ENCODE peak calls at places on chromosome 10, in five cellular contexts. One of them, this sample, is unnamed.

GRCh38 chr10:71442859-71443570 is 46.3 kb downstream of the CDH23 start:
- DNase-seq in K562: no peak
- DNase-seq in SK-N-SH: no peak
- DNase-seq in HepG2: no peak
- DNase-seq in GM12878: no peak
- DNase-seq in this sample: no peak

GRCh38 chr10:132382231-132382922 is 14.6 kb upstream of the PWWP2B start:
- DNase-seq in K562: no peak
- DNase-seq in SK-N-SH: no peak
- DNase-seq in HepG2: no peak
- DNase-seq in GM12878: no peak
- DNase-seq in this sample: no peak

GRCh38 chr10:50991496-50992355 is 82.6 kb upstream of the PRKG1 start:
- DNase-seq in K562: no peak
- DNase-seq in SK-N-SH: peak; percentile 64
- DNase-seq in HepG2: no peak
- DNase-seq in GM12878: no peak
- DNase-seq in this sample: peak; percentile 24

GRCh38 chr10:112184052-112184371 is 447 bp upstream of the GPAM start:
- DNase-seq in K562: no peak
- DNase-seq in SK-N-SH: no peak
- DNase-seq in HepG2: no peak
- DNase-seq in GM12878: no peak
- DNase-seq in this sample: no peak

GRCh38 chr10:871951-872403 is 59.5 kb downstream of the LARP4B start:
- DNase-seq in K562: no peak
- DNase-seq in SK-N-SH: no peak
- DNase-seq in HepG2: no peak
- DNase-seq in GM12878: no peak
- DNase-seq in this sample: no peak

GRCh38 chr10:59536151-59536550 is 173.5 kb downstream of the SLC16A9 start:
- DNase-seq in K562: no peak
- DNase-seq in SK-N-SH: peak; percentile 16
- DNase-seq in HepG2: no peak
- DNase-seq in GM12878: no peak
- DNase-seq in this sample: no peak

GRCh38 chr10:5619366-5620211 is 46.8 kb downstream of the ASB13 start:
- DNase-seq in K562: no peak
- DNase-seq in SK-N-SH: no peak
- DNase-seq in HepG2: no peak
- DNase-seq in GM12878: no peak
- DNase-seq in this sample: no peak

GRCh38 chr10:114970515-114970914 is 32.5 kb downstream of the TRUB1 start:
- DNase-seq in K562: no peak
- DNase-seq in SK-N-SH: no peak
- DNase-seq in HepG2: no peak
- DNase-seq in GM12878: no peak
- DNase-seq in this sample: no peak

GRCh38 chr10:77226020-77226419 is 411.6 kb downstream of the KCNMA1 start:
- DNase-seq in K562: no peak
- DNase-seq in SK-N-SH: no peak
- DNase-seq in HepG2: no peak
- DNase-seq in GM12878: no peak
- DNase-seq in this sample: no peak

GRCh38 chr10:59098387-59098786 is 78.1 kb upstream of the PHYHIPL start:
- DNase-seq in K562: no peak
- DNase-seq in SK-N-SH: no peak
- DNase-seq in HepG2: no peak
- DNase-seq in GM12878: no peak
- DNase-seq in this sample: no peak

GRCh38 chr10:130891066-130891465 is 420.5 kb downstream of the TCERG1L start:
- DNase-seq in K562: no peak
- DNase-seq in SK-N-SH: no peak
- DNase-seq in HepG2: no peak
- DNase-seq in GM12878: no peak
- DNase-seq in this sample: no peak

GRCh38 chr10:21929070-21929469 is 74.5 kb downstream of the DNAJC1 start:
- DNase-seq in K562: peak; percentile 71
- DNase-seq in SK-N-SH: no peak
- DNase-seq in HepG2: no peak
- DNase-seq in GM12878: no peak
- DNase-seq in this sample: peak; percentile 38

GRCh38 chr10:61987537-61987936 is 86.0 kb downstream of the ARID5B start:
- DNase-seq in K562: no peak
- DNase-seq in SK-N-SH: no peak
- DNase-seq in HepG2: no peak
- DNase-seq in GM12878: no peak
- DNase-seq in this sample: no peak

GRCh38 chr10:126421745-126422144 is 33.5 kb upstream of the ADAM12 start:
- DNase-seq in K562: no peak
- DNase-seq in SK-N-SH: no peak
- DNase-seq in HepG2: no peak
- DNase-seq in GM12878: no peak
- DNase-seq in this sample: no peak

GRCh38 chr10:4650572-4650971 is 175.4 kb upstream of the AKR1E2 start:
- DNase-seq in K562: no peak
- DNase-seq in SK-N-SH: no peak
- DNase-seq in HepG2: no peak
- DNase-seq in GM12878: no peak
- DNase-seq in this sample: no peak

GRCh38 chr10:33129987-33130386 is 172.0 kb upstream of the ITGB1 start:
- DNase-seq in K562: no peak
- DNase-seq in SK-N-SH: no peak
- DNase-seq in HepG2: no peak
- DNase-seq in GM12878: no peak
- DNase-seq in this sample: no peak

GRCh38 chr10:72277996-72278667 is 4.4 kb downstream of the DDIT4 start:
- DNase-seq in K562: peak; percentile 5
- DNase-seq in SK-N-SH: no peak
- DNase-seq in HepG2: peak; percentile 71
- DNase-seq in GM12878: no peak
- DNase-seq in this sample: no peak

GRCh38 chr10:11698691-11699545 is 43.3 kb upstream of the ECHDC3 start:
- DNase-seq in K562: no peak
- DNase-seq in SK-N-SH: no peak
- DNase-seq in HepG2: peak; percentile 61
- DNase-seq in GM12878: peak; percentile 77
- DNase-seq in this sample: no peak

GRCh38 chr10:73344267-73344666 is 14.4 kb downstream of the CFAP70 start:
- DNase-seq in K562: no peak
- DNase-seq in SK-N-SH: no peak
- DNase-seq in HepG2: no peak
- DNase-seq in GM12878: no peak
- DNase-seq in this sample: no peak

GRCh38 chr10:73340121-73340520 is 18.5 kb downstream of the CFAP70 start:
- DNase-seq in K562: no peak
- DNase-seq in SK-N-SH: no peak
- DNase-seq in HepG2: no peak
- DNase-seq in GM12878: no peak
- DNase-seq in this sample: no peak

GRCh38 chr10:73338801-73339368 is 19.8 kb downstream of the CFAP70 start:
- DNase-seq in K562: no peak
- DNase-seq in SK-N-SH: no peak
- DNase-seq in HepG2: no peak
- DNase-seq in GM12878: no peak
- DNase-seq in this sample: no peak

DNA sequence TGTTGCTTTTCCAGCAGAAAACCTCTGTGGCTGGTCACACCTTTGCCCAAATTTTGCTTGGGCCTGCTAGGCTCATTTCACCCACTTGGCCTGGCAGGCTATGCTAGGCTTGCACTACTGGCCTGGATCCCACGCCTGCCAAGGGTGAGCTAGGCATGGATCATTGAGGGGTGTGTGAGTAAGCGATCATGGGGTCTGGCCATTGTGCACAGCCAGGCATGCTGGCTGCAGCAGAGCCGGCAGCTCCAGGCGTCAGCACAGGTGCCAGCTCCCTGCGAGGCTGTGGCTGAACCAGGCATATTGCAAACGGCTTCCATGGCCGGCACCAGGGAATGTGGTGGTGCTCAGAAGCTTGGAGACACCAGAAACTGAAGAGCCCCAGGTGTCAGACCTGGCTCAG is 19.2 kb downstream of the CFAP70 start:
- DNase-seq in K562: no peak
- DNase-seq in SK-N-SH: no peak
- DNase-seq in HepG2: no peak
- DNase-seq in GM12878: no peak
- DNase-seq in this sample: no peak
- TF ChIP-seq FOXM1 in K562: no peak
- TF ChIP-seq FOXM1 in SK-N-SH: no peak
- TF ChIP-seq FOXM1 in HepG2: no peak
- TF ChIP-seq FOXM1 in GM12878: no peak
- TF ChIP-seq FOXM1 in this sample: no peak

GRCh38 chr10:88657901-88658300 is 6.3 kb upstream of the LIPF start:
- DNase-seq in K562: no peak
- DNase-seq in SK-N-SH: no peak
- DNase-seq in HepG2: no peak
- DNase-seq in GM12878: no peak
- DNase-seq in this sample: no peak

GRCh38 chr10:88660593-88660884 is 3.7 kb upstream of the LIPF start:
- DNase-seq in K562: no peak
- DNase-seq in SK-N-SH: no peak
- DNase-seq in HepG2: no peak
- DNase-seq in GM12878: no peak
- DNase-seq in this sample: no peak

GRCh38 chr10:88661577-88661976 is 2.7 kb upstream of the LIPF start:
- DNase-seq in K562: no peak
- DNase-seq in SK-N-SH: no peak
- DNase-seq in HepG2: no peak
- DNase-seq in GM12878: no peak
- DNase-seq in this sample: no peak

GRCh38 chr10:88659725-88660592 is 4.3 kb upstream of the LIPF start:
- DNase-seq in K562: no peak
- DNase-seq in SK-N-SH: no peak
- DNase-seq in HepG2: no peak
- DNase-seq in GM12878: no peak
- DNase-seq in this sample: no peak

DNA sequence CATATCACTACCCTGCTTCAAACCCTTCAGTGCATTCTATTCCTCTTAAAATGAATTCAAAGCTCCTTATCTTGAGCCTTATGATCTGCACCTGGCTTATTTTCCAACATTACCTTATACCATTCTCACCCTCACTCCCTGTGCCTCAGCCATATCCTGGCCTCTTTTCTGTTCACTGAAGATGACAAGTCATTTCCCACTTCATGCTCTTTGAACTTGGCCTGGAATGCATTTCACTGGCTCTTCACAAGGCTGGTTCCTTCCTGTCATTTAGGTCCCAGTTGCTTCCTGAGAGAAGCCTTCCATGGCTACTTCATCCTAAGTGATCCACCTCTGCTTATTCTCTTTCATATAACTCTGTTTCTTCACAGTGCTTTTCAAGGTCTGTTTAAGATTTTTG is 3.2 kb upstream of the LIPF start:
- DNase-seq in K562: no peak
- DNase-seq in SK-N-SH: no peak
- DNase-seq in HepG2: no peak
- DNase-seq in GM12878: no peak
- DNase-seq in this sample: no peak
- TF ChIP-seq FOXM1 in K562: no peak
- TF ChIP-seq FOXM1 in SK-N-SH: no peak
- TF ChIP-seq FOXM1 in HepG2: no peak
- TF ChIP-seq FOXM1 in GM12878: no peak
- TF ChIP-seq FOXM1 in this sample: no peak

GRCh38 chr10:97757471-97757870 is 14.3 kb downstream of the SFRP5 start:
- DNase-seq in K562: no peak
- DNase-seq in SK-N-SH: no peak
- DNase-seq in HepG2: no peak
- DNase-seq in GM12878: no peak
- DNase-seq in this sample: no peak

GRCh38 chr10:97760461-97761257 is 11.1 kb downstream of the SFRP5 start:
- DNase-seq in K562: no peak
- DNase-seq in SK-N-SH: no peak
- DNase-seq in HepG2: no peak
- DNase-seq in GM12878: no peak
- DNase-seq in this sample: no peak

GRCh38 chr10:97759981-97760345 is 11.8 kb downstream of the SFRP5 start:
- DNase-seq in K562: no peak
- DNase-seq in SK-N-SH: no peak
- DNase-seq in HepG2: no peak
- DNase-seq in GM12878: no peak
- DNase-seq in this sample: no peak

GRCh38 chr10:97761331-97761865 is 10.4 kb downstream of the SFRP5 start:
- DNase-seq in K562: no peak
- DNase-seq in SK-N-SH: no peak
- DNase-seq in HepG2: no peak
- DNase-seq in GM12878: no peak
- DNase-seq in this sample: no peak

DNA sequence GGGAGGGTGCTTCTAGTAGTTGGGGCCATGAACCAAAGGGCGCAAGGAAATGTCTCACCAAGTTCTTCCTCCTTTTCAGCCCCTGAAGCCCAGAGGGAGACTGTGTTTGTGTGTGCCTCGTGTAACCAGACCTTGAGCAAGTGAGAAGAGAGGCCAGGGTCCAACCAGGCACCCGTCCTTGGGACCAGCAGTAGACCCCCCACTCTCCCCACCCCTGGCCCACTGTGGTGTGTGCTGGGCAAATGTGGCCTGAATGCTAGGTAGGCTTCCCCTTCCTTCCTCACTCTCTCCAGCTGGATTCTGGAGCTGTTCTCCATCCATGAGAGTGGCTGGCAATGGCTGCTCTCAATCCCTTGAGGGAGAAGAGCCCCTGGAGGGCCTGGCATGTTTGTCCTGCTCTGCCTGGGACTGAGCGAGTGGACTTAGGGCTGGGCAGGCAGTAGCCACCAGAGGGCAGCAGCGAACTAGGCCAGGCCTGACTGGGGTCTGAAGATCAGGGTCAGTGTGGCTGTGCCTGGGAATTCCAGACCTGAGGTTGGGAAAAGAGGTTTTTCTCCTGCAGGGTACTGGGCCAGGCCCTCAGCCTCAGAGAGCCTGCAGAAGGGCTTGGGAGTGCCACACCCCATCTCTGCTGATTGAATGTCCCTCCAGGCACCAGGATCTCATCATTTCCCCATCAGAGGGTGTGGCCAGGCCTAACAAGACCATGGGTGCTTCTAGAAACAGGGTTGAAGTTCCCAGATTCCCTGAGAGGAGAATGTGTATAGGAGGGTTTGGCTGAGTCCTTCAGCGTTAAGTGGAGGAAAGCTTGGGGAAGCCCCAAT is 12.4 kb downstream of the SFRP5 start:
- DNase-seq in K562: peak; percentile 66
- DNase-seq in SK-N-SH: peak; percentile 94
- DNase-seq in HepG2: peak; percentile 79
- DNase-seq in GM12878: no peak
- DNase-seq in this sample: peak; percentile 87
- TF ChIP-seq FOXM1 in K562: no peak
- TF ChIP-seq FOXM1 in SK-N-SH: no peak
- TF ChIP-seq FOXM1 in HepG2: no peak
- TF ChIP-seq FOXM1 in GM12878: no peak
- TF ChIP-seq FOXM1 in this sample: no peak

DNA sequence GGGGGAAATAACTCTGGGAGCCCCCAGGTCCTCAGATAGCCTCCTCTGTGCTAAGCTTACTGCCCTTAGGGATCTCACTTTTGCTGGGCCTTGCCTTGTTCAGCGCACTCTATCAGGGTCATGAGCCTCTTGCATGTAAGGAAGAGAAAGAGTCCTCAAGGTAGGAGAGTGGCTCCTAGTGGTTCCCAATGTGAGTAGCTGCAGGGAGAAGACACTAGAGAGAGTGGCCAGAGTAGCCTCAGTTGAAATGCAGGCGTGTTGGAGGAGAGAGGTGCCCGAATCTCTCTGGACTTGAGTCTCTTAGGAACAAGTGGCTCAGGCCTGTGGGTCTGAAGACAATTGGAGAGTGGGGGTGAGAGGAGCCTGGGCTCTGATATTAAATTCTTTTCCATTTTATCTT is 94.3 kb upstream of the SORCS3 start:
- DNase-seq in K562: no peak
- DNase-seq in SK-N-SH: no peak
- DNase-seq in HepG2: no peak
- DNase-seq in GM12878: no peak
- DNase-seq in this sample: no peak
- TF ChIP-seq FOXM1 in K562: no peak
- TF ChIP-seq FOXM1 in SK-N-SH: no peak
- TF ChIP-seq FOXM1 in HepG2: no peak
- TF ChIP-seq FOXM1 in GM12878: no peak
- TF ChIP-seq FOXM1 in this sample: no peak